ENCODE peak calls at places on chromosomes 12 and 14, in seven cellular contexts. U is A549, K is transverse colon, Q is ovary, H is stomach, Y is SK-N-SH, V is sigmoid colon. N is an unnamed sample.

GRCh38 chr14:59918824-59919581 is 941 bp upstream of the LRRC9 start:
- DNase-seq in K (peak), V (no peak), U (peak), Y (peak), Q (no peak), H (no peak), N (no peak)

GRCh38 chr12:126425264-126425663 is 1360.0 kb downstream of the AACS start:
- DNase-seq in K (no peak), Y (no peak), H (no peak), Q (no peak), U (no peak), V (no peak), N (no peak)

GRCh38 chr12:99906786-99907185 is 78.0 kb downstream of the ANKS1B start:
- DNase-seq in H (no peak), Y (no peak), U (no peak), V (no peak), K (no peak), Q (no peak), N (no peak)

GRCh38 chr12:120262852-120263724 is 2.4 kb downstream of the PXN start:
- DNase-seq in Q (no peak), Y (no peak), U (no peak), V (peak), H (no peak), K (no peak), N (no peak)

GRCh38 chr12:91870872-91871707 is 274.6 kb downstream of the BTG1 start:
- DNase-seq in V (no peak), Q (no peak), K (no peak), H (no peak), U (no peak), Y (no peak), N (no peak)

GRCh38 chr14:49982522-49982951 is 89.7 kb downstream of the ARF6 start:
- DNase-seq in U (no peak), H (no peak), V (no peak), Q (no peak), K (no peak), Y (no peak), N (no peak)

GRCh38 chr12:94027561-94027960 is 120.8 kb upstream of the PLXNC1 start:
- DNase-seq in Q (no peak), U (no peak), H (no peak), V (no peak), K (no peak), Y (no peak), N (no peak)

GRCh38 chr14:21063479-21063878 is 5.9 kb downstream of the RNASE8 start:
- DNase-seq in H (no peak), V (no peak), U (no peak), K (peak), Q (no peak), Y (no peak), N (peak)

GRCh38 chr12:4589941-4590340 is 27.9 kb downstream of the DYRK4 start:
- DNase-seq in Q (no peak), U (no peak), K (no peak), H (no peak), Y (no peak), V (no peak), N (no peak)

GRCh38 chr12:98085360-98085759 is 430.0 kb upstream of the TMPO start:
- DNase-seq in Q (no peak), Y (no peak), H (no peak), V (no peak), U (no peak), K (no peak), N (no peak)

GRCh38 chr14:77024171-77024627 is 4.3 kb downstream of the IRF2BPL start:
- DNase-seq in Y (no peak), K (peak), H (no peak), U (no peak), Q (peak), V (peak), N (no peak)

GRCh38 chr14:77025744-77026165 is 2.8 kb downstream of the IRF2BPL start:
- DNase-seq in V (no peak), H (no peak), K (no peak), U (no peak), Y (peak), Q (no peak), N (no peak)

GRCh38 chr14:77022219-77022852 is 6.2 kb downstream of the IRF2BPL start:
- DNase-seq in K (peak), Q (no peak), U (no peak), H (no peak), V (no peak), Y (no peak), N (no peak)

GRCh38 chr14:77026166-77026929 is 2.2 kb downstream of the IRF2BPL start:
- DNase-seq in U (no peak), H (peak), K (no peak), Y (peak), Q (peak), V (peak), N (no peak)

DNA sequence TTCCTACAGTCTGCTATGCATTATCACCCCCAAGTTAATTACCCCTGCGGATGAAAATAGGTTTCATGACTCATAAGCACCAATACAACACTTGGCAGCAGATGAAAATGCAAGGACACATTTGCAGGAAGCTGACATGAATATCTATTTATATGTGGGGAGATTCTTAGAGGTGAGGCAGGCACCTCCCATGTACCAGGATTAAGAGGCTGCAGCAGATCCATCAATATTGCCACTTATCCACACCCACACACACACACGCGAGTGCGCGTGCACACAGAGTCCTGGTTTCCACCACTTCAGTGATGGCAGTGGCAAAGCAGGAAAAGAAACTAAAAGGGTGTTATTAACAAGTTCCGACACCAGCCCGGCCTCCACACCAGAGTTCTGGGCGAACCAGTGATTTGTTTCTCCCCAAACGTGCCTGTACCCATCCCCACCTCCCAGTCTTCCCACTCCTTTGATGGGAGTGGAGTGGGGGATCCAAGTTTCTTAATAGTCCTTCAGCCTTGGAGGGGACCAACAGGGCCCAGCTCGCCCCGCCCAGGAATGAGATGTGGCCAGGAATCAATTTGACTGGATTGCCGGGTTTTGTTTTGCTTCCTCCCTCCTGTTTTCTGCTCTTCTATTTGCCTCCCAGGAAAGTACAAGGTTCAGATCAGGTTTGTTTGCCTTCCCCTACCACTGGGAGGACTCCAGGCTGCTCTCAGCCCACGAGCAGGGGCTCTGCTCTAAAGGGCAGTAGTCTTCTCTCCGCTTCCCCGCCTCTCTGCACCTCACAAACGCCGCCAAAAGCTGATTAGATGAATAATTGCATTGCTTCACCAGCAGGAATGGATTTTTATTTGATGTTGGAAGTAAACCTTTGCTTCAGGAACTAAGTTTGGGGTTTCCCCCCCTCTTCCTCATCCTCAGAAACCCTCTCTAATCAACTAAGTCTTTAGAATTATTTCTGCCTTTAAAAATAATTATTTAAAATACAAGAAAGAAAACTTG is 5.2 kb downstream of the IRF2BPL start:
- DNase-seq in K (peak), H (peak), Y (peak), U (no peak), V (peak), Q (peak), N (no peak)
- H3K4me3 ChIP-seq in K (peak), H (peak), Y (peak), U (peak), V (peak), Q (peak), N (peak)

GRCh38 chr14:81534510-81535074 is 939 bp upstream of the SEL1L start:
- DNase-seq in U (no peak), Q (no peak), V (no peak), H (no peak), Y (no peak), K (no peak), N (no peak)

GRCh38 chr14:81533536-81534343 is at the start of gene SEL1L:
- DNase-seq in K (peak), H (peak), V (peak), Y (peak), U (peak), Q (peak), N (peak)

GRCh38 chr14:81533212-81533535 is 479 bp downstream of the SEL1L start:
- DNase-seq in U (no peak), Y (peak), K (no peak), Q (no peak), V (no peak), H (no peak), N (no peak)

GRCh38 chr14:81525129-81525528 is 8.5 kb downstream of the SEL1L start:
- DNase-seq in U (no peak), V (no peak), Q (no peak), Y (no peak), H (no peak), K (no peak), N (no peak)

DNA sequence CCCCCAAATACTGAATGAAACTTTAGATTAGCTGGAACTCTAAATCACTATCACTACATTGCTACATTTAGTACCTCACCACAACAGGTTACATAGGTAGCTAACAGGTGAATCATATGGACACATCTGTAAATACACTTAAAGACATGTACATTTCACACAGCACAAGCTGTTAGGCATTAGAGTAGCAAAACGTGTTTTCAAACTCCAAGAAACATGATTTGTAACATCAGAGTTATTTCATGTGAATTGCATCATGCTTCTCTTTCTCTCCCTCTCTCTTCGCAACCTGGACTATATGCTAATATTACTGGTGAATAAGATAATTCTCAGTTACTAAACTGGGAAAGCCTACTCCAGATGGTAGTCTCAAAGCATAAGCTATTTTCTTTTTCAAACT is 4.3 kb downstream of the SEL1L start:
- DNase-seq in K (no peak), Y (no peak), U (no peak), V (no peak), Q (no peak), H (no peak), N (no peak)
- TF ChIP-seq EP300 in K (no peak), Y (no peak), U (no peak), V (no peak), Q (no peak), H (no peak), N (no peak)

DNA sequence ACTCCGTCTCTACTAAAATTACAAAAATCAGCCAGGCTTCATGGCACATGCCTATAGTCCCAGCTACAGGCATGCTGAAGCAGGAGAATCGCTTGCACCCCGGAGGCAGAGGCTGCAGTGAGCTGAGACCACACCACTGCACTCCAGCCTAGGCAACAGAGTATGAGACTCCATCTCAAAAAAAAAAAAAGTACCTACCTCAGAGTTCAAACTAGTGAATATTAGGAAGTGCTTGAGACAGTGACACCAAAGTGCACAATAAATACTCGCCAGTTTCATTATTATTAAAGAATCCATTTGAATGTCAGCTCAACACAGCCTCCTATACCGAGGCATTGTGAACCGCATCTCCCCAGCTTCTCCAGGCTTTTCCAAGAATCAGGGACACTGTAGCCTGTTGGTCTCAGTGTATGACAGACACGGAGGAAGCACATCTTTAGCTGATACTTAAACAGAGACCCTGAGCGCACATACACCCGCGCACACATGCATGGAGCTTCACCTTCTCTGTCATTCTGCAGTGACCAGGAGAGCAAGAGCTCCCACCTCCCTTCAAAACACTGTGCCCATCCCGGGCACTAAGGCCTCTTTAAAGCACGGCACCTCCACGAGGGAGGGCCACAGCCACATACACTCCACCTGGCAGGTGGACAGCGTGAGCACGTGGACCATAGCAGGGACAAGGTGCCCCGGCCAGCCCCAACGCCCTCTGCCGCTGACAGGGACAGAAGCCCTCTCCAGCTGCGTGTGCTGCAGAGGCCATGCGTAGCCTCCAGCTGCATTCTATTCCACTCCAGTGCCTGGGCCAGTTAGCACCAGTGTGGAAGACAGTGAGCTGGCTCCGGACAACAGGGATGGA is 5.2 kb downstream of the GAPDH start:
- DNase-seq in Y (peak), K (no peak), Q (no peak), V (peak), U (peak), H (no peak), N (no peak)
- TF ChIP-seq CTCF in Y (no peak), K (no peak), Q (no peak), V (no peak), U (no peak), H (no peak), N (no peak)

DNA sequence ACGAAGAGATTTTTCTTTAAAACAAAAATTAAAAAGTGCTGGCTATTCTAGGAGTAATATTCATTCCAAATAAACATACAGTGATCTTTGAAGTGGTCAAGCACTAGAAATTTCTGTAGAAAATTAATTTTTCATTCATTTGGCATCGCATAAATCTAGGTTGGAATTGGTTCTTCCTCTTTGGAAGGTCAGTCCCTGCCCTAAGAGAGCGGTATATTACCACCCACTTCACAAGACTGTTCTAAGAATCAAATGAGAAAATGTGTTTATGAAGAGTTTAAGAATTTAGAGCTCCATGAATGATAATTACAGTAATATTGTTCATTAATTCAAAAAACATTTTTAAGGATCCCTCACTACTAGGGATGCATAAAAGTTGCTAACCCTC is 444 bp upstream of the GEMIN2 start:
- DNase-seq in Q (no peak), K (no peak), V (no peak), Y (no peak), H (no peak), U (no peak), N (no peak)
- H3K4me3 ChIP-seq in Q (peak), K (peak), V (peak), Y (peak), H (peak), U (peak), N (peak)

GRCh38 chr12:108302471-108303311 is 36.4 kb downstream of the CMKLR1 start:
- DNase-seq in V (peak), U (no peak), K (peak), Q (peak), H (peak), Y (peak), N (peak)
- TF ChIP-seq EP300 in V (no peak), U (no peak), K (no peak), Q (no peak), H (no peak), Y (no peak), N (peak)

DNA sequence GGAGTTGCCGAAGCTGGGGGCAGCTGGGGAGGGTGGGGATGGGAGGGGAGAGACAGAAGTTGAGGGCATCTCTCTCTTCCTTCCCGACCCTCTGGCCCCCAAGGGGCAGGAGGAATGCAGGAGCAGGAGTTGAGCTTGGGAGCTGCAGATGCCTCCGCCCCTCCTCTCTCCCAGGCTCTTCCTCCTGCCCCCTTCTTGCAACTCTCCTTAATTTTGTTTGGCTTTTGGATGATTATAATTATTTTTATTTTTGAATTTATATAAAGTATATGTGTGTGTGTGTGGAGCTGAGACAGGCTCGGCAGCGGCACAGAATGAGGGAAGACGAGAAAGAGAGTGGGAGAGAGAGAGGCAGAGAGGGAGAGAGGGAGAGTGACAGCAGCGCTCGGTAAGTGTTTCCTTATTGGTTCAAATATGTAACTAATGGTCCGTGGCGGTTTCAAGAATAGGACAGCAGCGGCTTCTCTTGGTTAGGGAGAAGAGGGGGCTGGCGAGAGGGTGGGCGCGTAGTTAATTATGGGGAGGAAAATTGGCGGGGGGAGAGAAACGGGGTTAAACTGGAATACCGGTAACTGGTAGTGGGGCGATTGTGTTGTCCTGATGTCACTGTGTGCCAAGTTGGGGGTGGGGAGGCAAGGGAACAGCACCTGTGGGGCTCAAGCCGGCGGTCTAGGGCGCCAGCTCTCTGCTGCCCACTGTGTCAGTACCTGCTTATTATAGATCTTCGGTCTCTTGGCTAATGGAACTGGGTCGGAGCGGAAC is 8.4 kb downstream of the HOXC8 start:
- DNase-seq in U (peak), Y (peak), Q (no peak), K (no peak), V (no peak), H (no peak), N (no peak)
- TF ChIP-seq CTCF in U (no peak), Y (no peak), Q (no peak), K (no peak), V (no peak), H (no peak), N (no peak)

GRCh38 chr14:100567877-100568163 is 19.4 kb downstream of the BEGAIN start:
- DNase-seq in V (no peak), K (no peak), H (no peak), U (no peak), Q (no peak), Y (no peak), N (no peak)
- H3K4me3 ChIP-seq in V (peak), K (peak), H (peak), U (peak), Q (peak), Y (peak), N (peak)

DNA sequence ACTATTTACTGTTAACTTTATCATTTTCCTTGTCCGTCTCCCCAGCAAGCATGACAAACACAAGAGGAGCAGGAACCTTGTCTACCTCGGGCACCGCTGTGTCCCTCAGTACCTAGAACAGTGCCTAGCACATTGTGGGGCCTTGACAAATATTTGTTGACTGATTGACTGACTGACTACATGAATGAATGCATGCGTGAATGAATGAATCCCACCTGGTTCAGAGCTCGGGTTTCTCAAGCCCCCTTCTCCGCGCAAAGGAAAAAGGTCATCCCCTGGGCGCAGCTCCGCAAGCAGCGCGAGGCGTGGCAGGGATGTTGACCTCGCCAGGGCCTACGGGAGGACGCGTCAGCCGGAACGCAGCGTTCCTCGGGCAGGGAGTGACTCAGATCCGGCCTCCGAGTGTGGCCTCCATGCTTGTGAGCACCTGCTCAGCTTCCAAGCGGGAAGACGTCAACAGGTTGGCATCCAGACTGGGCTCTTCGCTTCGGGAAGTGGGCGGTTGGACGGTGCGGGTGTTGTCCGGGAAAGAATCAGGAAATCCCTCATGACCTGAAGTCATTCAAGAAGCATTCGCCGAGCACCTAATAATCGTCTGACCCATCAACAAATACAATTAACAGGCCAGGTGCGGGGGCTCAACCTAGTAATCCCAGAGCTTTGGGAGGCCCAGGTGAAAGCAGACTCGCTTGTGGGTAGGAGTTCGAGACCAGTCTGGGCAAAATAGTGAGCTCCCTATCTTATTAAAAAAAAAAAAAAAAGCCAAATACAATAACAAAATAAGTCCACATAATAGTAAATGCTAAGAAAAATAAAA is 13.9 kb upstream of the UBC start:
- DNase-seq in Y (no peak), Q (peak), H (peak), V (peak), U (peak), K (peak), N (peak)
- TF ChIP-seq EP300 in Y (no peak), Q (peak), H (peak), V (peak), U (peak), K (peak), N (peak)